ENCODE peak calls at places on chromosomes 13 and 19, in nine cellular contexts. T, D, V, Q, K, N, L, F and U are unnamed samples.

GRCh38 chr13:93425411-93425810 is 198.8 kb downstream of the GPC6 start:
- DNase-seq in Q (no peak), V (no peak), F (no peak), K (no peak), T (no peak), D (no peak), L (no peak), N (no peak), U (no peak)

GRCh38 chr13:110944121-110944967 is 29.5 kb upstream of the ANKRD10 start:
- DNase-seq in D (no peak), T (peak; percentile 71), K (no peak), V (peak; percentile 20), L (peak; percentile 59), N (peak; percentile 70), F (peak; percentile 37), Q (peak; percentile 47), U (peak; percentile 28)

GRCh38 chr19:3808420-3809143 is 22.4 kb upstream of the MATK start:
- DNase-seq in N (no peak), V (no peak), D (peak; percentile 50), T (no peak), Q (no peak), K (peak; percentile 48), F (no peak), L (no peak), U (no peak)

GRCh38 chr19:18194554-18195238 is 1.7 kb downstream of the MPV17L2 start:
- DNase-seq in K (peak; percentile 44), V (peak; percentile 35), Q (no peak), F (peak; percentile 51), L (peak; percentile 37), T (peak; percentile 57), N (peak; percentile 33), D (peak; percentile 71), U (no peak)

GRCh38 chr13:101007245-101007644 is 332.6 kb upstream of the TMTC4 start:
- DNase-seq in V (no peak), T (no peak), L (no peak), D (no peak), K (no peak), F (no peak), N (no peak), Q (no peak), U (no peak)

GRCh38 chr19:53374743-53375142 is 9.2 kb downstream of the ZNF525 start:
- DNase-seq in V (no peak), L (no peak), D (no peak), N (no peak), T (no peak), Q (no peak), F (no peak), K (no peak), U (no peak)

GRCh38 chr19:38032151-38032550 is 125.1 kb downstream of the SIPA1L3 start:
- DNase-seq in L (peak; percentile 66), V (no peak), N (no peak), T (peak; percentile 31), K (no peak), D (no peak), Q (no peak), F (peak; percentile 93), U (no peak)

GRCh38 chr19:14333101-14333871 is 48.0 kb upstream of the ADGRE5 start:
- DNase-seq in N (peak; percentile 56), K (peak; percentile 34), F (no peak), L (peak; percentile 6), Q (no peak), T (peak; percentile 31), D (peak; percentile 67), V (peak; percentile 14), U (peak; percentile 53)

GRCh38 chr13:67048084-67048792 is 181.9 kb downstream of the PCDH9 start:
- DNase-seq in T (peak; percentile 45), F (peak; percentile 95), V (peak; percentile 5), N (no peak), K (no peak), D (no peak), L (peak; percentile 93), Q (peak; percentile 13), U (no peak)

GRCh38 chr19:13670846-13671245 is 93.5 kb upstream of the MRI1 start:
- DNase-seq in K (no peak), L (no peak), D (no peak), T (no peak), Q (no peak), V (no peak), F (no peak), N (no peak), U (no peak)

GRCh38 chr13:112715715-112716460 is 26.1 kb downstream of the ATP11A start:
- DNase-seq in Q (no peak), D (no peak), L (no peak), N (no peak), F (no peak), T (no peak), V (no peak), K (no peak), U (no peak)

GRCh38 chr19:15374105-15374651 is 5.4 kb downstream of the AKAP8 start:
- DNase-seq in F (no peak), L (no peak), V (no peak), Q (no peak), D (peak; percentile 41), K (no peak), N (no peak), T (no peak), U (no peak)

GRCh38 chr13:26449063-26449848 is 108.2 kb upstream of the WASF3 start:
- DNase-seq in V (no peak), L (no peak), F (no peak), N (peak; percentile 18), Q (no peak), D (no peak), T (peak; percentile 7), K (no peak), U (no peak)

GRCh38 chr13:107461751-107462150 is 753.6 kb downstream of the LIG4 start:
- DNase-seq in D (no peak), N (no peak), K (no peak), V (no peak), Q (no peak), T (no peak), F (peak; percentile 59), L (peak; percentile 75), U (no peak)

GRCh38 chr13:41709511-41709910 is 251.4 kb downstream of the VWA8 start:
- DNase-seq in V (no peak), N (no peak), K (no peak), F (no peak), T (peak; percentile 45), Q (no peak), D (no peak), L (no peak), U (no peak)

GRCh38 chr13:23467048-23467931 is 33.8 kb upstream of the SACS start:
- DNase-seq in V (no peak), F (no peak), D (no peak), K (no peak), N (no peak), T (peak; percentile 44), L (no peak), Q (no peak), U (no peak)

GRCh38 chr19:13588953-13589833 is 82.9 kb upstream of the CACNA1A start:
- DNase-seq in F (no peak), T (peak; percentile 44), V (peak; percentile 95), D (peak; percentile 63), Q (peak; percentile 71), N (peak; percentile 84), L (peak; percentile 53), K (peak; percentile 73), U (peak; percentile 85)

GRCh38 chr13:112247471-112248405 is 128.4 kb upstream of the SPACA7 start:
- DNase-seq in F (no peak), T (no peak), N (no peak), D (no peak), L (no peak), V (no peak), K (no peak), Q (no peak), U (no peak)

GRCh38 chr19:40594251-40594650 is 6.9 kb upstream of the LTBP4 start:
- DNase-seq in D (no peak), K (no peak), V (no peak), Q (no peak), F (no peak), L (no peak), N (no peak), T (no peak), U (no peak)

GRCh38 chr19:29590278-29590677 is 15.8 kb upstream of the POP4 start:
- DNase-seq in D (no peak), L (no peak), N (no peak), Q (no peak), K (no peak), V (peak; percentile 22), F (no peak), T (no peak), U (no peak)

DNA sequence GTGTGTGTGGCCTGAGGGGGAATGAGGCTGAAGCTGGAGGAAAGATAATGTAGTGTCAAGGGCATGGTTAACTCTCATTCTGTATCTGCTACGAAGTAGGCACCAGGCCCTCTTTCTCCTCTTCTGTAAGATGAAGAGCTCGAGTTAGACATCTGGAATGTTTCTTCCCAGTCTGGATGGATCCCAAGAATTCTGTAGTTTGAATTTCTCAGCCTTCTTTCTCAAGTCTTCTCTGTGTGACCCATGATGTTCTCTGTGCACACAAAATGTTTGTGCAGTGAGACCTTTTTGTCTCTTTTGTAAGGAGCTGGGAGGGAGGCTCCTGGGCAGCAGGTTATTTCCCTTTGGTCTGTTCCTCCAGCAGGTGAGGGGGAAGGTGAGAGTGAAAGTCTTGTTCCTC is 13.7 kb downstream of the FGF9 start:
- DNase-seq in N (no peak), K (no peak), V (no peak), F (no peak), T (no peak), L (no peak), D (no peak), Q (no peak), U (no peak)
- TF ChIP-seq CTCF in N (no peak), K (no peak), V (no peak), F (no peak), T (no peak), L (no peak), D (no peak), Q (no peak), U (no peak)

DNA sequence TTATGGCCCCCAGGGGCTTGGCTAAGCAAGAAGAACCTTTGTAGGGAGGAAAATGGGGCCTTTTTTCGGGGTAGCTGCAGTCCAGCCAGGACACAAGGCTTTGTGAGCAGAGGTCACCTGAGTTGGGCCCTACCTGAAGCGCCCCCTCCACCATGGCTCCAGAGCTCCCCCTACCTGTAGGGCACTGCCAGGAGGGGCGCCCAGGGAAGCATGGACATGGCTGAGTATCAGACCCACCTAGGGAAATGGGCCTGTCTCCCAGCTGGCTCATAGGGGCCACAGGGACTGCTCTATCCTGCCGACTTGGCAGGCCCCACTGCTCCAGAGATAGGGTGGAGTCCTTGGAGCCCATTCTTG is 9.0 kb upstream of the CEBPA start:
- DNase-seq in K (no peak), D (peak; percentile 73), V (no peak), N (peak; percentile 16), F (no peak), Q (peak; percentile 72), L (no peak), T (no peak), U (peak; percentile 76)
- TF ChIP-seq CTCF in K (no peak), D (no peak), V (no peak), N (peak; percentile 58), F (no peak), Q (peak; percentile 52), L (no peak), T (peak; percentile 2), U (peak; percentile 65)

GRCh38 chr13:49443689-49444516 is at the start of the genes CAB39L and SETDB2:
- DNase-seq in F (peak; percentile 98), K (peak; percentile 98), L (peak; percentile 99), Q (peak; percentile 99), D (peak; percentile 100), N (peak; percentile 96), T (peak; percentile 99), V (peak; percentile 97), U (peak; percentile 96)
- TF ChIP-seq CTCF in F (no peak), K (peak; percentile 33), L (peak; percentile 45), Q (no peak), D (peak; percentile 69), N (no peak), T (peak; percentile 9), V (no peak), U (no peak)

GRCh38 chr13:51849145-51850101 is 4.4 kb upstream of the TMEM272 start:
- DNase-seq in L (peak; percentile 4), T (peak; percentile 18), Q (peak; percentile 21), F (peak; percentile 23), N (peak; percentile 10), K (no peak), V (peak; percentile 65), D (no peak), U (no peak)
- TF ChIP-seq CTCF in L (peak; percentile 60), T (peak; percentile 64), Q (no peak), F (peak; percentile 23), N (peak; percentile 65), K (peak; percentile 43), V (peak; percentile 73), D (no peak), U (peak; percentile 16)